ENCODE peak calls at places on chromosome 13, in seven cellular contexts. X is prostate gland, L is tibial nerve, J is H1, W is body of pancreas, Z is uterus, T is IMR-90. S is an unnamed sample.

GRCh38 chr13:38674208-38674607 is 12.7 kb upstream of the FREM2 start:
- DNase-seq in X (no peak), L (no peak), J (no peak), W (no peak), Z (no peak), T (no peak), S (no peak)

GRCh38 chr13:97849305-97849704 is 104.2 kb upstream of the IPO5 start:
- DNase-seq in X (no peak), L (no peak), J (no peak), W (no peak), Z (no peak), T (peak; percentile 52), S (no peak)

GRCh38 chr13:34469212-34469983 is 472.7 kb upstream of the NBEA start:
- DNase-seq in X (peak; percentile 7), L (no peak), J (no peak), W (no peak), Z (no peak), T (no peak), S (no peak)

GRCh38 chr13:82879921-82880320 is 1002.4 kb downstream of the SLITRK1 start:
- DNase-seq in X (no peak), L (no peak), J (no peak), W (no peak), Z (no peak), T (no peak), S (no peak)

GRCh38 chr13:40665754-40666057 is 735 bp downstream of the FOXO1 start:
- DNase-seq in X (no peak), L (no peak), J (no peak), W (no peak), Z (no peak), T (no peak), S (no peak)

GRCh38 chr13:26540319-26540718 is 17.2 kb upstream of the WASF3 start:
- DNase-seq in X (no peak), L (no peak), J (no peak), W (no peak), Z (no peak), T (no peak), S (no peak)

GRCh38 chr13:101453784-101454201 is 1.3 kb downstream of the ITGBL1 start:
- DNase-seq in X (no peak), L (no peak), J (no peak), W (peak; percentile 55), Z (no peak), T (no peak), S (peak; percentile 41)

GRCh38 chr13:31818236-31818635 is 78.9 kb downstream of the RXFP2 start:
- DNase-seq in X (no peak), L (no peak), J (no peak), W (no peak), Z (no peak), T (no peak), S (no peak)

GRCh38 chr13:60795219-60795618 is 398.2 kb downstream of the TDRD3 start:
- DNase-seq in X (no peak), L (no peak), J (no peak), W (no peak), Z (no peak), T (no peak), S (no peak)

GRCh38 chr13:20960663-20961309 is 58.2 kb upstream of the XPO4 start:
- DNase-seq in X (no peak), L (no peak), J (no peak), W (no peak), Z (no peak), T (no peak), S (no peak)

GRCh38 chr13:101474419-101474957 is 22.0 kb downstream of the ITGBL1 start:
- DNase-seq in X (no peak), L (peak; percentile 42), J (no peak), W (no peak), Z (no peak), T (peak; percentile 91), S (no peak)

GRCh38 chr13:56187331-56187730 is 953.4 kb upstream of the PRR20A start:
- DNase-seq in X (no peak), L (no peak), J (no peak), W (no peak), Z (no peak), T (no peak), S (no peak)

GRCh38 chr13:33767140-33767539 is 50.8 kb upstream of the RFC3 start:
- DNase-seq in X (no peak), L (no peak), J (no peak), W (no peak), Z (no peak), T (no peak), S (no peak)

GRCh38 chr13:106474906-106475305 is 60.6 kb downstream of the EFNB2 start:
- DNase-seq in X (no peak), L (no peak), J (no peak), W (no peak), Z (no peak), T (no peak), S (no peak)

GRCh38 chr13:88979465-88980180 is 1308.5 kb downstream of the SLITRK5 start:
- DNase-seq in X (peak; percentile 41), L (no peak), J (no peak), W (no peak), Z (no peak), T (no peak), S (no peak)

GRCh38 chr13:24392972-24393371 is 83.6 kb downstream of the C1QTNF9 start:
- DNase-seq in X (no peak), L (no peak), J (no peak), W (no peak), Z (no peak), T (no peak), S (no peak)

GRCh38 chr13:87792878-87793277 is 121.7 kb downstream of the SLITRK5 start:
- DNase-seq in X (no peak), L (no peak), J (no peak), W (no peak), Z (no peak), T (no peak), S (no peak)

GRCh38 chr13:73819711-73820110 is 314.5 kb downstream of the KLF12 start:
- DNase-seq in X (no peak), L (no peak), J (no peak), W (no peak), Z (no peak), T (no peak), S (no peak)

GRCh38 chr13:48977973-48978372 is 2.3 kb downstream of the FNDC3A start:
- DNase-seq in X (no peak), L (no peak), J (no peak), W (no peak), Z (no peak), T (peak; percentile 57), S (no peak)

GRCh38 chr13:40318366-40318765 is 348.1 kb downstream of the FOXO1 start:
- DNase-seq in X (peak; percentile 62), L (no peak), J (no peak), W (peak; percentile 84), Z (peak; percentile 26), T (no peak), S (peak; percentile 46)

GRCh38 chr13:75226755-75227435 is 255.1 kb downstream of the TBC1D4 start:
- DNase-seq in X (no peak), L (no peak), J (no peak), W (no peak), Z (no peak), T (peak; percentile 86), S (no peak)

DNA sequence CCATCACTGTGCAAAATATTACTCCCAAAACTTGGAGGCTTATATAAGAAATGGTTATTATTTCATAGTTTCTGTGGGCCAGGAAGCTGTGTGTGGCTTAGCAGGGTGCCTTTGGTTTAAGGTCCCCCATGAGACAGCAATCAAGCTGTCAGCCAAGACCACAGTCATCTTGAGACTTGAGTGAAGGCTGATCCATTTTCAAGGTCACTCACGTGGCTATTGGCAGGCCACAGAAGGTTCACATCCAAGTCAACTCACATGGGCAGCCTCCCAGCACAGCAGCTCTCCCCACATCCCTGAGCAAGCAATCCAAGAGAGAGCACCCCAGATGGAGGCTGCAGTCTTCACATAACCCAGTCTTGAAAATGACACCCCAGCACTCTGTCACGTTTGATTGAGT is 537.4 kb downstream of the MYO16 start:
- DNase-seq in X (no peak), L (peak; percentile 14), J (no peak), W (no peak), Z (no peak), T (no peak), S (no peak)
- H3K4me1 ChIP-seq in X (no peaks in the 10 kb centered on the region), L (peaks cover 5% of the 10 kb centered on the region), J (no peaks in the 10 kb centered on the region), W (no peaks in the 10 kb centered on the region), Z (no peaks in the 10 kb centered on the region), T (no peaks in the 10 kb centered on the region), S (no peaks in the 10 kb centered on the region)

GRCh38 chr13:30375436-30375835 is 46.9 kb upstream of the UBE2L5 start:
- DNase-seq in X (no peak), L (no peak), J (no peak), W (no peak), Z (no peak), T (no peak), S (no peak)

GRCh38 chr13:30371649-30372265 is 50.5 kb upstream of the UBE2L5 start:
- DNase-seq in X (peak; percentile 54), L (no peak), J (no peak), W (peak; percentile 61), Z (no peak), T (peak; percentile 82), S (no peak)

GRCh38 chr13:30376426-30377311 is 45.6 kb upstream of the UBE2L5 start:
- DNase-seq in X (no peak), L (no peak), J (no peak), W (no peak), Z (no peak), T (no peak), S (no peak)

GRCh38 chr13:30370916-30371521 is 51.3 kb upstream of the UBE2L5 start:
- DNase-seq in X (no peak), L (no peak), J (no peak), W (no peak), Z (no peak), T (no peak), S (no peak)

GRCh38 chr13:30373727-30374126 is 48.6 kb upstream of the UBE2L5 start:
- DNase-seq in X (no peak), L (no peak), J (no peak), W (no peak), Z (no peak), T (no peak), S (no peak)
- TF ChIP-seq POLR2A in X (no peak), L (no peak), J (no peak), W (no peak), Z (no peak), T (no peak), S (no peak)

GRCh38 chr13:21967871-21968270 is 297.0 kb downstream of the FGF9 start:
- DNase-seq in X (no peak), L (no peak), J (no peak), W (no peak), Z (no peak), T (peak; percentile 64), S (no peak)

GRCh38 chr13:21970172-21970571 is 299.3 kb downstream of the FGF9 start:
- DNase-seq in X (no peak), L (no peak), J (no peak), W (no peak), Z (no peak), T (no peak), S (no peak)

GRCh38 chr13:21965095-21965494 is 294.2 kb downstream of the FGF9 start:
- DNase-seq in X (no peak), L (no peak), J (no peak), W (no peak), Z (no peak), T (no peak), S (no peak)

GRCh38 chr13:21966014-21966413 is 295.1 kb downstream of the FGF9 start:
- DNase-seq in X (no peak), L (no peak), J (no peak), W (no peak), Z (no peak), T (no peak), S (no peak)

GRCh38 chr13:21964686-21965085 is 293.8 kb downstream of the FGF9 start:
- DNase-seq in X (no peak), L (no peak), J (no peak), W (no peak), Z (no peak), T (peak; percentile 53), S (no peak)
- H3K4me1 ChIP-seq in X (no peaks in the 10 kb centered on the region), L (no peaks in the 10 kb centered on the region), J (no peaks in the 10 kb centered on the region), W (no peaks in the 10 kb centered on the region), Z (no peaks in the 10 kb centered on the region), T (peaks cover 12% of the 10 kb centered on the region), S (no peaks in the 10 kb centered on the region)

GRCh38 chr13:113758651-113759524 is at the start of gene TMEM255B:
- DNase-seq in X (peak; percentile 71), L (peak; percentile 79), J (no peak), W (peak; percentile 79), Z (peak; percentile 88), T (peak; percentile 49), S (peak; percentile 83)
- TF ChIP-seq POLR2A in X (peak; percentile 26), L (no peak), J (no peak), W (no peak), Z (no peak), T (no peak), S (no peak)

S was measured in breast epithelium.